ENCODE peak calls at places on chromosome 4, in ten cellular contexts. E is neural crest cell; T is nucleus accumbens; P is Daoy; Q is RCC 7860; U is kidney; F is GM23248; M is stimulated activated naive CD8-positive, alpha-beta T cell treated with anti-CD3 and anti-CD28 coated beads, Interleukin-15, Interleukin-2, amounts not matched to agents 100 U/mL and 50 U/mL, for 24 hours; H is lower leg skin; O is nephron progenitor cell. W is an unnamed sample.

GRCh38 chr4:37001688-37002436 is 242.7 kb upstream of the NWD2 start:
- DNase-seq in E (no peak), F (no peak), Q (no peak), U (no peak), T (no peak), H (no peak), O (no peak), P (peak), M (no peak), W (no peak)

GRCh38 chr4:9765091-9765490 is 16.3 kb upstream of the DRD5 start:
- DNase-seq in P (peak), M (peak), F (peak), T (no peak), E (peak), H (no peak), O (peak), Q (no peak), U (no peak), W (no peak)

GRCh38 chr4:61572160-61572559 is 372.0 kb downstream of the ADGRL3 start:
- DNase-seq in U (no peak), F (no peak), E (no peak), H (no peak), P (peak), T (no peak), Q (peak), M (no peak), O (no peak), W (no peak)

GRCh38 chr4:79209822-79210635 is 115.8 kb downstream of the NAA11 start:
- DNase-seq in F (no peak), E (no peak), Q (no peak), M (no peak), T (no peak), H (peak), U (peak), P (peak), O (no peak), W (peak)

GRCh38 chr4:165156906-165157305 is 44.2 kb upstream of the TMEM192 start:
- DNase-seq in P (no peak), T (no peak), U (no peak), Q (no peak), E (no peak), O (no peak), H (no peak), F (no peak), M (no peak), W (no peak)

GRCh38 chr4:60729194-60729593 is 470.9 kb upstream of the ADGRL3 start:
- DNase-seq in P (no peak), O (no peak), Q (no peak), M (no peak), F (no peak), U (no peak), T (no peak), E (no peak), H (no peak), W (no peak)

GRCh38 chr4:2423695-2424094 is 4.9 kb downstream of the CFAP99 start:
- DNase-seq in F (no peak), Q (no peak), H (no peak), E (no peak), U (peak), O (no peak), M (no peak), P (no peak), T (no peak), W (no peak)

GRCh38 chr4:61517144-61517543 is 317.0 kb downstream of the ADGRL3 start:
- DNase-seq in T (no peak), U (peak), F (no peak), Q (no peak), O (peak), M (no peak), H (no peak), P (no peak), E (peak), W (no peak)

GRCh38 chr4:143207555-143207954 is 22.8 kb downstream of the USP38 start:
- DNase-seq in U (no peak), Q (no peak), H (no peak), F (peak), T (no peak), E (no peak), P (no peak), M (no peak), O (no peak), W (no peak)

GRCh38 chr4:98626350-98626749 is 32.1 kb downstream of the TSPAN5 start:
- DNase-seq in U (no peak), H (no peak), F (peak), T (no peak), E (no peak), P (peak), Q (peak), M (peak), O (no peak), W (peak)

GRCh38 chr4:111562811-111563210 is 582.4 kb upstream of the FAM241A start:
- DNase-seq in E (no peak), O (no peak), H (no peak), U (no peak), Q (no peak), T (no peak), M (no peak), P (no peak), F (peak), W (no peak)

GRCh38 chr4:87141428-87141827 is 79.0 kb downstream of the KLHL8 start:
- DNase-seq in E (no peak), O (no peak), M (no peak), U (no peak), H (no peak), Q (no peak), T (no peak), F (no peak), P (no peak), W (no peak)

GRCh38 chr4:3229328-3229727 is 19.6 kb upstream of the MSANTD1 start:
- DNase-seq in M (no peak), Q (no peak), O (no peak), E (no peak), P (no peak), F (no peak), H (no peak), T (no peak), U (peak), W (no peak)

W was measured in Caki2.